ENCODE peak calls at places on chromosomes 3 and 15, in four cellular contexts. J is H1, V is mesenchymal stem cell, M is IMR-90. W is an unnamed sample.

GRCh38 chr3:52387481-52387880 is 57.4 kb downstream of the SEMA3G start:
- DNase-seq in J (no peak), V (no peak), M (no peak), W (no peak)

GRCh38 chr3:49930922-49931321 is 1.3 kb upstream of the MON1A start:
- DNase-seq in J (peak; percentile 71), V (no peak), M (no peak), W (peak; percentile 30)

GRCh38 chr3:172517859-172518466 is 5.3 kb downstream of the TNFSF10 start:
- DNase-seq in J (no peak), V (no peak), M (no peak), W (peak; percentile 21)

GRCh38 chr15:93895976-93896770 is 335.2 kb upstream of the MCTP2 start:
- DNase-seq in J (no peak), V (no peak), M (no peak), W (peak; percentile 79)

GRCh38 chr3:134380249-134380648 is 6.0 kb upstream of the AMOTL2 start:
- DNase-seq in J (no peak), V (no peak), M (no peak), W (no peak)

GRCh38 chr15:75928680-75929608 is 25.3 kb downstream of the FBXO22 start:
- DNase-seq in J (peak; percentile 60), V (peak; percentile 57), M (peak; percentile 35), W (peak; percentile 62)

GRCh38 chr3:64039972-64040733 is 16.9 kb upstream of the PSMD6 start:
- DNase-seq in J (no peak), V (no peak), M (peak; percentile 15), W (no peak)

GRCh38 chr3:132784502-132785025 is 62.4 kb upstream of the NPHP3 start:
- DNase-seq in J (no peak), V (peak; percentile 12), M (no peak), W (no peak)

GRCh38 chr15:83166830-83167229 is 40.8 kb downstream of the HDGFL3 start:
- DNase-seq in J (no peak), V (no peak), M (no peak), W (no peak)

GRCh38 chr3:9869955-9870354 is 10.1 kb downstream of the CIDEC start:
- DNase-seq in J (no peak), V (no peak), M (no peak), W (no peak)

GRCh38 chr3:184289426-184289938 is 9.6 kb upstream of the PSMD2 start:
- DNase-seq in J (peak; percentile 91), V (peak; percentile 51), M (peak; percentile 38), W (peak; percentile 40)

GRCh38 chr3:113210608-113211369 is 568 bp upstream of the BOC start:
- DNase-seq in J (peak; percentile 65), V (peak; percentile 50), M (no peak), W (no peak)

GRCh38 chr3:143751643-143752178 is 96.6 kb downstream of the SLC9A9 start:
- DNase-seq in J (no peak), V (no peak), M (no peak), W (no peak)

GRCh38 chr15:58918239-58918638 is 15.2 kb downstream of the SLTM start:
- DNase-seq in J (no peak), V (no peak), M (no peak), W (peak; percentile 95)

GRCh38 chr3:173138031-173138430 is 3.0 kb downstream of the SPATA16 start:
- DNase-seq in J (no peak), V (no peak), M (no peak), W (no peak)

GRCh38 chr3:107206141-107206540 is 171.1 kb upstream of the CCDC54 start:
- DNase-seq in J (no peak), V (peak; percentile 72), M (peak; percentile 59), W (peak; percentile 84)

GRCh38 chr3:27224197-27224596 is 145.0 kb downstream of the NEK10 start:
- DNase-seq in J (no peak), V (no peak), M (peak; percentile 17), W (no peak)

GRCh38 chr3:14366915-14367523 is 35.4 kb upstream of the SLC6A6 start:
- DNase-seq in J (no peak), V (no peak), M (no peak), W (no peak)

GRCh38 chr3:49616491-49616941 is 57.6 kb upstream of the APEH start:
- DNase-seq in J (peak; percentile 56), V (no peak), M (peak; percentile 56), W (no peak)

GRCh38 chr15:29418178-29418577 is 148.6 kb upstream of the NSMCE3 start:
- DNase-seq in J (no peak), V (no peak), M (no peak), W (no peak)

GRCh38 chr3:25448750-25449684 is 21.0 kb downstream of the RARB start:
- DNase-seq in J (no peak), V (peak; percentile 80), M (peak; percentile 43), W (no peak)

GRCh38 chr15:45634442-45635190 is at the start of gene SQOR:
- DNase-seq in J (peak; percentile 74), V (peak; percentile 80), M (peak; percentile 54), W (peak; percentile 39)

GRCh38 chr3:102180291-102180931 is 254.4 kb upstream of the ZPLD1 start:
- DNase-seq in J (no peak), V (peak; percentile 94), M (peak; percentile 95), W (peak; percentile 47)

GRCh38 chr3:25423780-25424179 is 4.3 kb upstream of the RARB start:
- DNase-seq in J (no peak), V (peak; percentile 77), M (peak; percentile 44), W (no peak)

GRCh38 chr3:166444336-166444735 is 607.1 kb upstream of the BCHE start:
- DNase-seq in J (no peak), V (no peak), M (peak; percentile 18), W (no peak)

GRCh38 chr15:95457520-95457919 is 873.0 kb upstream of the NR2F2 start:
- DNase-seq in J (no peak), V (no peak), M (no peak), W (no peak)

GRCh38 chr3:133570139-133570936 is 3.1 kb upstream of the CDV3 start:
- DNase-seq in J (no peak), V (peak; percentile 79), M (peak; percentile 81), W (peak; percentile 82)

GRCh38 chr15:47561102-47561501 is 156.2 kb upstream of the SEMA6D start:
- DNase-seq in J (no peak), V (no peak), M (no peak), W (no peak)

GRCh38 chr15:26630857-26631256 is 142.0 kb downstream of the GABRB3 start:
- DNase-seq in J (no peak), V (no peak), M (no peak), W (no peak)

GRCh38 chr3:30626443-30627181 is 20.2 kb downstream of the TGFBR2 start:
- DNase-seq in J (no peak), V (peak; percentile 84), M (peak; percentile 76), W (peak; percentile 35)

GRCh38 chr3:54999159-54999558 is 71.3 kb upstream of the LRTM1 start:
- DNase-seq in J (no peak), V (peak; percentile 90), M (peak; percentile 86), W (peak; percentile 93)

GRCh38 chr3:72475258-72476138 is 372.7 kb downstream of the SHQ1 start:
- DNase-seq in J (no peak), V (no peak), M (no peak), W (peak; percentile 59)

GRCh38 chr3:21573291-21573690 is 177.7 kb downstream of the ZNF385D start:
- DNase-seq in J (no peak), V (no peak), M (peak; percentile 1), W (no peak)

GRCh38 chr15:47576921-47577474 is 140.3 kb upstream of the SEMA6D start:
- DNase-seq in J (no peak), V (peak; percentile 16), M (peak; percentile 10), W (peak; percentile 28)

GRCh38 chr3:160665784-160666526 is 11.0 kb upstream of the ARL14 start:
- DNase-seq in J (no peak), V (peak; percentile 95), M (peak; percentile 91), W (no peak)

GRCh38 chr3:53813229-53813628 is 33.0 kb downstream of the CHDH start:
- DNase-seq in J (no peak), V (no peak), M (no peak), W (no peak)

GRCh38 chr3:17678116-17678741 is 64.2 kb downstream of the TBC1D5 start:
- DNase-seq in J (no peak), V (peak; percentile 39), M (peak; percentile 71), W (no peak)

GRCh38 chr15:45457641-45458539 is 64.7 kb downstream of the SLC30A4 start:
- DNase-seq in J (peak; percentile 84), V (peak; percentile 84), M (peak; percentile 77), W (peak; percentile 99)

GRCh38 chr15:79122943-79123342 is 32.4 kb upstream of the RASGRF1 start:
- DNase-seq in J (no peak), V (no peak), M (no peak), W (no peak)

GRCh38 chr15:79124388-79124787 is 33.8 kb upstream of the RASGRF1 start:
- DNase-seq in J (no peak), V (no peak), M (no peak), W (peak; percentile 13)

GRCh38 chr15:79121571-79121970 is 31.0 kb upstream of the RASGRF1 start:
- DNase-seq in J (no peak), V (no peak), M (no peak), W (no peak)

GRCh38 chr15:79117442-79118204 is 27.0 kb upstream of the RASGRF1 start:
- DNase-seq in J (peak; percentile 46), V (no peak), M (no peak), W (no peak)

DNA sequence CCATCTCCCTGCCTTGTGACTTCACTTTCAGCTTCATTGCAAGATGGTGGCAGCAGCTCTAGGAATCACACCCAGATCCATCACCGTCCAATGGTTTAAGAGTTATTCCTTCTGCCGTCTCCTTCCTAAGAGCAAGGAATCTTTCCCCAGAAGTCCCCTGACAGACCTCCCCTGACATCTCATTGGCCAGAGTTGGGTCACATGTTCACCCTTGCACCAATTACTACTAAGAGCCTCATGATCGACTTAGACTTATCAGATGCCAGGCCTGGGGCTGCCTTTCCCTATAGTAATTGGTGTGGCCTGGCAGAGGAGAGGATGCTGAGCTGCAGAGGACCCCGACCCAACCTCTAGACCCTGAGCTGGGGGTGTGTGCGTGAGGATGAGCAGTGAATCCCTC is 31.8 kb upstream of the RASGRF1 start:
- DNase-seq in J (no peak), V (no peak), M (no peak), W (no peak)
- H3K18ac ChIP-seq in J (no peak overlapping the region), V (no peak overlapping the region), M (no peak overlapping the region), W (no peak overlapping the region)

GRCh38 chr15:91022075-91022831 is at the start of gene VPS33B:
- DNase-seq in J (peak; percentile 86), V (peak; percentile 89), M (peak; percentile 80), W (peak; percentile 54)
- H2BK5ac ChIP-seq in J (peak within 1 kb of the TSS; percentile 61), V (no peak within 1 kb of the TSS), M (peak within 1 kb of the TSS; percentile 74), W (peak within 1 kb of the TSS; percentile 1)

GRCh38 chr3:194487289-194488006 is 646 bp upstream of the ATP13A3 start:
- DNase-seq in J (no peak), V (no peak), M (no peak), W (peak; percentile 81)
- H4K91ac ChIP-seq in J (no peak overlapping the region), V (peak overlapping the region; percentile 37), M (peak overlapping the region; percentile 58), W (peak overlapping the region; percentile 10)

DNA sequence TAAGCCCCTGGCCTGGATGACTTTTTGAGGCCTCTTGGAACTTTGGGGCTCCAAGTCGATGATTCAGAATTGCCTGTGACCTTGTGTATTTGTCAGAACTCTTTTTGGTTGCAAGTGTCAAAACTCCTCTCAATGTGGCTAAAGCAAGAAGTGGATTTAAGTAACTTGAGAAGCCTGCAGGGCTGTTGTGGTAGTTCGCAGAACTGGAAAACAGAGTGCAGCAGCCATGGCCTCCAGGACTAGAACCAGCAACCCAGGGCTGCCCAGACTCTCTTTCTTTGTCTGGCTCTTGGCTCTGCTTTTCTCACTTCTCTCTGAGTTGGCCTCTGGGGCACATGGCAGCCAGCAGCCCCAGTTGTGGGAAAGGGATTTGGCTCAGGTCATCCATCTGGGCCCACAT is 59.0 kb downstream of the BHLHE40 start:
- DNase-seq in J (no peak), V (no peak), M (no peak), W (no peak)
- H3K18ac ChIP-seq in J (no peak overlapping the region), V (no peak overlapping the region), M (no peak overlapping the region), W (no peak overlapping the region)

GRCh38 chr3:3699407-3699806 is 99.8 kb upstream of the LRRN1 start:
- DNase-seq in J (no peak), V (no peak), M (no peak), W (peak; percentile 33)
- H2BK5ac ChIP-seq in J (no peak overlapping the region), V (no peak overlapping the region), M (no peak overlapping the region), W (peak overlapping the region; percentile 76)

W was measured in trophoblast cell.